ENCODE peak calls at places on chromosomes 4 and X, in six cellular contexts. D is CD4-positive, alpha-beta memory T cell; Q is pancreas; M is right atrium auricular region; C is cardiac muscle cell; Y is uterus. T is an unnamed sample.

GRCh38 chrX:9372866-9373265 is 92.0 kb upstream of the TBL1X start:
- DNase-seq in M (no peak), Y (no peak), C (no peak), Q (no peak), D (no peak), T (no peak)

GRCh38 chr4:150816491-150816890 is 198.6 kb downstream of the LRBA start:
- DNase-seq in Y (no peak), Q (no peak), M (no peak), D (no peak), C (no peak), T (no peak)

GRCh38 chr4:168560184-168560834 is 63.5 kb downstream of the PALLD start:
- DNase-seq in D (no peak), Q (no peak), C (peak), Y (no peak), M (no peak), T (no peak)

GRCh38 chr4:52840531-52841350 is 21.4 kb upstream of the RASL11B start:
- DNase-seq in D (no peak), M (peak), C (no peak), Y (no peak), Q (no peak), T (no peak)

GRCh38 chrX:51896626-51897025 is 3.2 kb downstream of the MAGED1 start:
- DNase-seq in Y (no peak), M (no peak), C (no peak), D (no peak), Q (no peak), T (no peak)

GRCh38 chrX:107718156-107718621 is 57.4 kb downstream of the TSC22D3 start:
- DNase-seq in C (peak), M (peak), Q (peak), Y (peak), D (peak), T (peak)

GRCh38 chr4:80192937-80193336 is 4.4 kb upstream of the PRDM8 start:
- DNase-seq in M (no peak), Y (no peak), D (no peak), Q (no peak), C (no peak), T (no peak)

GRCh38 chr4:88533088-88533790 is 9.7 kb upstream of the PYURF start:
- DNase-seq in Q (no peak), C (no peak), D (no peak), Y (no peak), M (no peak), T (no peak)

GRCh38 chr4:2697995-2698414 is 58.1 kb downstream of the TNIP2 start:
- DNase-seq in M (no peak), Y (no peak), C (no peak), D (no peak), Q (no peak), T (no peak)

GRCh38 chrX:132491191-132491590 is 2.4 kb upstream of the MBNL3 start:
- DNase-seq in D (peak), C (no peak), M (no peak), Q (peak), Y (no peak), T (no peak)

GRCh38 chr4:164424852-164425251 is 329.1 kb upstream of the SMIM31 start:
- DNase-seq in M (no peak), Y (no peak), Q (no peak), C (no peak), D (no peak), T (no peak)

GRCh38 chrX:57573754-57574153 is 18.1 kb upstream of the ZXDB start:
- DNase-seq in D (peak), Q (peak), C (peak), M (no peak), Y (no peak), T (no peak)

GRCh38 chr4:107760281-107760947 is 40.4 kb upstream of the PAPSS1 start:
- DNase-seq in D (no peak), M (no peak), C (peak), Y (no peak), Q (peak), T (no peak)

GRCh38 chrX:11759172-11759460 is 1.1 kb downstream of the MSL3 start:
- DNase-seq in Y (no peak), Q (no peak), C (no peak), M (no peak), D (no peak), T (no peak)

GRCh38 chr4:137253949-137254348 is 278.3 kb downstream of the PCDH18 start:
- DNase-seq in Q (no peak), C (no peak), Y (no peak), M (no peak), D (no peak), T (no peak)

GRCh38 chr4:47711183-47711582 is 126.7 kb downstream of the CORIN start:
- DNase-seq in M (no peak), Y (no peak), D (no peak), Q (no peak), C (no peak), T (no peak)

GRCh38 chr4:13539721-13540445 is 4.4 kb downstream of the NKX3-2 start:
- DNase-seq in Y (no peak), C (no peak), M (no peak), D (no peak), Q (no peak), T (no peak)

GRCh38 chr4:11743236-11743635 is 314.5 kb upstream of the HS3ST1 start:
- DNase-seq in M (no peak), Y (no peak), Q (no peak), C (no peak), D (no peak), T (no peak)

GRCh38 chr4:16443504-16444088 is 217.3 kb upstream of the TAPT1 start:
- DNase-seq in D (peak), M (no peak), Q (no peak), C (peak), Y (no peak), T (no peak)

GRCh38 chrX:9465380-9466114 is 689 bp downstream of the TBL1X start:
- DNase-seq in M (no peak), Q (no peak), Y (peak), C (no peak), D (peak), T (peak)

GRCh38 chr4:140633951-140634350 is 65.2 kb upstream of the UCP1 start:
- DNase-seq in M (no peak), D (no peak), C (no peak), Y (no peak), Q (no peak), T (no peak)

GRCh38 chr4:25484243-25484721 is 107.2 kb downstream of the ANAPC4 start:
- DNase-seq in M (no peak), Q (no peak), Y (no peak), C (no peak), D (no peak), T (no peak)

GRCh38 chr4:54844911-54845310 is 187.2 kb downstream of the KIT start:
- DNase-seq in Q (no peak), M (no peak), Y (no peak), C (no peak), D (no peak), T (no peak)

GRCh38 chr4:112075129-112075753 is 70.0 kb upstream of the FAM241A start:
- DNase-seq in M (no peak), C (peak), Q (peak), Y (no peak), D (peak), T (no peak)

GRCh38 chrX:66163447-66163846 is 600 bp upstream of the HEPH start:
- DNase-seq in Y (no peak), D (no peak), C (no peak), Q (no peak), M (no peak), T (no peak)
- H3K27ac ChIP-seq in Y (peak), D (no peak), C (no peak), Q (no peak), M (peak), T (no peak)

GRCh38 chr4:142875117-142875516 is 29.0 kb upstream of the INPP4B start:
- DNase-seq in Q (no peak), D (no peak), C (no peak), Y (no peak), M (no peak), T (no peak)

DNA sequence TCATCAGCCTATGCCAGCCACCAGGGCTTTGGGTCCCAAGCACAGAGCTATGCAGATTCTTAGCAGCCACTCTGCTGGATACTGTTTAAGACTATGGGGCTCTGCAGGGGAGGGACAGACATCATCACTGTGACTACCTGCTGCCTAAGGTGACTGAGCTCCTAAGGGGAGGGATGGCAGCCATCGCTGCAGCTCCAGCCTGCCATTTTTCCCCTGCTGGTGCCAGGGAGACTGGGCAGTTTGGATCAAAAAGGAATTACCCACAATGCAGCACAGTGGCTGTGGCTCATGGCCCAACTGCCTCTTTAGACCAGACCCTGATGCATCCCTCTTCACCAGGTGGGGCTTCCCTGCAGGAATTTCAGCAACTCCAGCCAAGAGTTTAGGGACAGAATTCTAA is 28.6 kb upstream of the INPP4B start:
- DNase-seq in Y (no peak), M (no peak), C (no peak), D (no peak), Q (no peak), T (no peak)
- H3K27ac ChIP-seq in Y (no peak), M (no peak), C (no peak), D (no peak), Q (no peak), T (no peak)

DNA sequence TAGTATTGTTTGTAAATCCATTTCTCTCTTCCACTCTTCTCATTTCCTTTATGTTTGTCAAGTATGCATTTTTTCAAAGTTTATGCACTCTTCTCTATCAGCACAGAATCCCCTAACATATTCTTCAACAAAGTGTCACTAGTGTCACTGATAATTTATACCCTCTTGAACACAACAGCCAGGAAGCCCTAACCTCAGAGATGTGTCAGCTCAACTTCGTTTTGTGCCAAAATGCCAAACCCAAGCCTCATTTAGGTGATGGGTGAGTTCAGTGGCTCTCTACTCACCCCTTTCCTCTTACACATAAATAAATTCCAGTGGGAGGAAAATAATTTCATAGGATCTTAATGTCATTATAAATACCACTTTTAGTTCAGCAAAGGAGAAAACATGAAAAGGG is 22.4 kb upstream of the P2RY10 start:
- DNase-seq in C (no peak), D (no peak), Y (no peak), Q (no peak), M (no peak), T (no peak)
- H3K27ac ChIP-seq in C (no peak), D (no peak), Y (no peak), Q (no peak), M (no peak), T (no peak)

GRCh38 chr4:119570401-119570800 is 58.2 kb downstream of the PDE5A start:
- DNase-seq in Q (no peak), Y (no peak), M (no peak), D (no peak), C (no peak), T (no peak)
- H3K27ac ChIP-seq in Q (no peak), Y (no peak), M (no peak), D (no peak), C (no peak), T (no peak)

DNA sequence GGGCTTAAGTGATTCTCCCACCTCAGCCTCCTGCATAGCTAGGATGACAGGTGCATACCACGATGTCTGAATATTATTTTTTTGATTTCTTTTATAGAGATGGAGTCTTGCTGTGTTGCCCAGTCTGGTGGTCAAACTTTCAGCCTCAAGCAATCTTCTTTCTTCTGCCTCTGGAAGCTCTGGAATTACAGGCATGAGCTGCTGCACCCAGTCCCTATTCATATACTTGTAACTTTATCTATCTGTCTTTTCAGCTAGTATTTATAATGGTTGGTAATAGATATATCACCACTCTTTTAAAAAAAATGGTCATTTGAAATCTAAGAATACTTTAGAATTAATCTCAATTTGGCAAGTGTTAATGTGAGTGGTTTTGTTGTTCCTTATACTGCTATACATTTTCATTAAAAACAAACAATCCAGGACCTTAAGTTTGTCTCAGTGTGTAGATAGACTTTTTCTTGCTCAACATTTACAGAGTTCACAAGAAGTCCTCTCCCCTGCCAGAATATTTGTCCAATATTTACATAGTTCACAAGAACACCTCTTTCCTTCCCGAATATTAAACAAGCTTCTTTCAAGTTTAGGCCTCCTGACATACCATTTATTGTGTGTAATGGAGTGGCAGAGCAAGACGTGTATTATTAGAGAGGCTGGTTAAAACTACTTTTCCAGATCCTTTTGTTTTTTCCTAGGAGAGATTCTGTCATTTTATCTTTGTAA is 1197.4 kb upstream of the ADGRL3 start:
- DNase-seq in D (no peak), M (no peak), C (no peak), Y (no peak), Q (no peak), T (no peak)
- H3K27ac ChIP-seq in D (no peak), M (no peak), C (no peak), Y (no peak), Q (no peak), T (no peak)